ENCODE peak calls at places on chromosomes 16 and 17, in four cellular contexts. E is A549, J is small intestine, F is left lung. W is an unnamed sample.

GRCh38 chr16:55671974-55672280 is 16.1 kb downstream of the SLC6A2 start:
- DNase-seq in J (no peak), E (no peak), F (no peak), W (no peak)

GRCh38 chr17:69593716-69594115 is 179.2 kb downstream of the MAP2K6 start:
- DNase-seq in E (no peak), J (no peak), F (no peak), W (no peak)

GRCh38 chr17:7060165-7060890 is 16.4 kb upstream of the SLC16A11 start:
- DNase-seq in E (peak; percentile 98), J (no peak), F (no peak), W (no peak)

GRCh38 chr17:640436-640835 is 74.2 kb downstream of the VPS53 start:
- DNase-seq in J (no peak), F (no peak), E (no peak), W (no peak)

GRCh38 chr17:71057448-71057847 is 888.1 kb downstream of the KCNJ2 start:
- DNase-seq in F (no peak), E (no peak), J (no peak), W (no peak)

GRCh38 chr17:9473716-9474115 is 101.9 kb downstream of the STX8 start:
- DNase-seq in E (no peak), F (no peak), J (no peak), W (no peak)

GRCh38 chr16:77585852-77586251 is 136.5 kb upstream of the NUDT7 start:
- DNase-seq in F (no peak), E (peak; percentile 46), J (no peak), W (no peak)

GRCh38 chr17:78857266-78857665 is 16.7 kb upstream of the USP36 start:
- DNase-seq in F (no peak), E (no peak), J (no peak), W (no peak)

GRCh38 chr16:89164436-89164835 is 7.1 kb upstream of the CDH15 start:
- DNase-seq in E (no peak), F (no peak), J (no peak), W (no peak)

GRCh38 chr16:48608452-48608851 is 1.5 kb downstream of the N4BP1 start:
- DNase-seq in F (no peak), E (no peak), J (peak; percentile 51), W (peak; percentile 14)

GRCh38 chr16:81652798-81653505 is 126.1 kb upstream of the PLCG2 start:
- DNase-seq in F (no peak), E (no peak), J (no peak), W (no peak)

GRCh38 chr17:74778960-74779359 is 2.8 kb upstream of the NAT9 start:
- DNase-seq in F (no peak), J (no peak), E (no peak), W (no peak)

GRCh38 chr17:74777884-74778490 is 1.8 kb upstream of the NAT9 start:
- DNase-seq in J (no peak), F (no peak), E (no peak), W (no peak)

GRCh38 chr17:74780443-74781238 is 4.5 kb upstream of the NAT9 start:
- DNase-seq in J (peak; percentile 57), E (peak; percentile 88), F (no peak), W (no peak)

GRCh38 chr17:74782571-74782970 is 6.4 kb upstream of the NAT9 start:
- DNase-seq in J (no peak), F (no peak), E (no peak), W (no peak)

DNA sequence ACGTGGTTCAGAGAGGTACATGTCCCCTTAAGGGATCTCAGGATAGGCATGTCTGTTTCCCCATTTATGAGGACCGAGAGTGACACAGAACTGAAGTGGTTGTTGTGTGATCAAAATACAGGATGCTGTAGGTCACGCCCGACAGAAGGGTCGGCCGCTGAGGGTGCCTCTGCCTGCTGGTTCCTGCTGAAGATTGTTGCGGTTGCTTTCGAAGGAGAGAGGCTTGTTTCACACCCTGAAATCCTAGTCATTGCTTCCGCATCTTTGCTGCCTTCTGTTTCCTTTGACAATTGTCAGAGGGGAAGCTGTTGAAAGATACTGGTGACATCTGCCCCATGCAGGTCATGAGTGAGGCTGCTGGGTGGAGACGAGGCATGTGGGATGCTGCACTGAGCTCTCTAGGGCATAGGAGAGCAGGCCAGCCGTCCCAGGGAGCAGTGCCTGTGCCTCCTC is 3.8 kb upstream of the NAT9 start:
- DNase-seq in J (peak; percentile 25), F (peak; percentile 81), E (no peak), W (peak; percentile 41)
- H3K27ac ChIP-seq in J (peak overlapping the region; percentile 3), F (peak overlapping the region; percentile 74), E (no peak overlapping the region), W (peak overlapping the region; percentile 66)

DNA sequence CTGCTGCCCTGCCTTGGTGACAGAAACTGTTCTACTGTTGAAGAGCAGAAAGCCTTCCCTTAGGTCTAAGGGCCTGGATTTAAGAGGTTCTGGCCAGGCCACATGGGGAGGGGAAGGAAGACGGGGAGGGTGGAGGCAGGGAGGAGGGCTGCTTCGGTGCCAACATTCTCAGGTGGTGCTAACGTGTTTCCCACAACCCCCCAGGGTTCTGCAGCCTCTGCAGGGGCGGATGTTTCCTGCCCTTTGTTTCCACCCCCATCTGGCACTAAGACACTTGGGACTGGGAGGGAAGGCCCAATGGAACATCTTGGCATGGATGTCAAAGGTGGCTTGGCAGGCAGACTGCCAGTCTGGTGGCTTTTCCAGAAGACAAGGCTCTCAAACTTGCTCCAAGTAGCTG is 12.7 kb downstream of the HIC1 start:
- DNase-seq in E (no peak), J (no peak), F (no peak), W (no peak)
- H3K27ac ChIP-seq in E (no peak overlapping the region), J (peak overlapping the region; percentile 17), F (peak overlapping the region; percentile 45), W (no peak overlapping the region)

DNA sequence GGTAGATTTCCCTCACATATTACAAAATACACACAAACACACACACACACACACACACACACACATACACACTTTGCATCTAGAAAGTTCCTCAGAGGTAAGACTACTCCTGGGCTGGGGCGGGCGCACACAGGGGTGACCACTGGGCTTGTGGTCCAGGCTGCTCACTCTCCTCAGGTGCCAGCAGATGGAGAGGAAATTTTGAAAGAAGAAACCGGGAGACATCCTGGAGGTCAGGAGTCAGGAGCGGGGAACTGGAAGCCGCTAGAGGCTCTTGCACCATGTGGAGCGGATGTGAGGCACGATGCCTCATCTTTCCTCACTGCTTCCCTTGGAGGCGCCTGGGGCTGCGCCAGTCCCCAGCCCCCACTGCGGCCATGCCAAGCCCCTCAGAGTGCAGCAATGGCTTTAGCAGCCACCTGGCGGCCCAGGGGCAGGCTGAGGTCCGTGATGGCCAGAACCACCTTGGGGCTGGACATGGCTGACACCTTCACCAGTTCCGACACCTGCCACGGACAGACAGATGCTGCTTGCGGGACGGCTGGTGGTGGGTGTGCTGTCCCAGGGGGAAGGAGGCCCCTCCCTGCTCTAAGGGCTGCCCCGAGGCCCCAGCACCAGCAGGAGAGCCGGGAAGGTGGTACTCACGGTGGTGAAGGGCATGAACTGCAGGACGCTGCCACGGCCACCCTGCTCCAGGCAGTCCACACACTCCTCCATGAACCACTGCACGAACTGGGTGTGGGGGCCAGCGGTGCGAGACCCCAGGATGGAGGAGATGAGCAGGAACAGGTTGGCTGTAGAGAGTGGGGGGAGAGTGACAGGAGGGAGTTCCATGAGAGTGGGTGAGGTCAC is 4.1 kb downstream of the CSF3 start:
- DNase-seq in E (no peak), J (no peak), F (no peak), W (no peak)
- H3K27ac ChIP-seq in E (peak overlapping the region; percentile 84), J (no peak overlapping the region), F (peak overlapping the region; percentile 48), W (no peak overlapping the region)

GRCh38 chr17:73293031-73293430 is 18.8 kb downstream of the CDC42EP4 start:
- DNase-seq in E (no peak), F (no peak), J (no peak), W (no peak)

GRCh38 chr17:73292031-73292531 is 19.7 kb downstream of the CDC42EP4 start:
- DNase-seq in F (no peak), E (no peak), J (no peak), W (no peak)

GRCh38 chr17:73290399-73291259 is 21.2 kb downstream of the CDC42EP4 start:
- DNase-seq in J (no peak), F (no peak), E (no peak), W (no peak)

GRCh38 chr17:73291260-73291801 is 20.5 kb downstream of the CDC42EP4 start:
- DNase-seq in E (peak; percentile 59), J (peak; percentile 71), F (peak; percentile 87), W (no peak)

GRCh38 chr17:73293480-73293911 is 18.3 kb downstream of the CDC42EP4 start:
- DNase-seq in J (no peak), F (peak; percentile 81), E (no peak), W (no peak)
- H3K27ac ChIP-seq in J (peak overlapping the region; percentile 62), F (peak overlapping the region; percentile 82), E (peak overlapping the region; percentile 82), W (no peak overlapping the region)

GRCh38 chr16:67088551-67088950 is 21.2 kb upstream of the PHAF1 start:
- DNase-seq in F (no peak), J (no peak), E (no peak), W (no peak)
- H3K27ac ChIP-seq in F (no peak overlapping the region), J (no peak overlapping the region), E (no peak overlapping the region), W (no peak overlapping the region)

DNA sequence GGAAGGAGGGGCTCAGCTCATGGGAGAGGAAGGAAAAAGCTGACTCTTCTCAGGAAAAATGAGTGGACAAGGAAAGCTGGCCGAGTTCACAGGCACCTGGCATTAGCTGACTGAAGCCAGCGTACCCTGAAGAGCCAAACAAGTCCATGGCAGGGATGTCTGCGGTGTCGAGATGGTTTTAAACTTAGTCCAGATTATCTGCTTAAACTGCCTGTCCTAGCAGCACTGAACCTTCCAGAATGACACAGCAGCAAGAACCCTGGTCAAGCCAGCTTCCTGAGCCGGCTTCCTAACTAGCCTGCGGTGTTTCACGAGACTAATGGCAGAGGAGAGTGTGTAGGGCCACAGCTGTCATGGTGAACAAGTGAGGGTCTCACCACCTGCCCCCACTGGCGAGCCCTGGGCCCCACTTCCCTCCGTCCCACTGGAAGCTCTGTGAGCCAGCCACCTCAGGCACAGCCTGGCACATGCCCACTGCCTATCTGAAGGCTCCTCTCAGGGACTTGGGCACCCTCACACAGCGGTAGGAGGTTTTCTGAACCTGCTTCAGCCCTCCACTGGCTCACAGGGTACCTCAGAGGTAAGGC is 28.8 kb upstream of the MTSS2 start:
- DNase-seq in E (no peak), F (no peak), J (no peak), W (no peak)
- H3K27ac ChIP-seq in E (peak overlapping the region; percentile 83), F (peak overlapping the region; percentile 23), J (no peak overlapping the region), W (no peak overlapping the region)

DNA sequence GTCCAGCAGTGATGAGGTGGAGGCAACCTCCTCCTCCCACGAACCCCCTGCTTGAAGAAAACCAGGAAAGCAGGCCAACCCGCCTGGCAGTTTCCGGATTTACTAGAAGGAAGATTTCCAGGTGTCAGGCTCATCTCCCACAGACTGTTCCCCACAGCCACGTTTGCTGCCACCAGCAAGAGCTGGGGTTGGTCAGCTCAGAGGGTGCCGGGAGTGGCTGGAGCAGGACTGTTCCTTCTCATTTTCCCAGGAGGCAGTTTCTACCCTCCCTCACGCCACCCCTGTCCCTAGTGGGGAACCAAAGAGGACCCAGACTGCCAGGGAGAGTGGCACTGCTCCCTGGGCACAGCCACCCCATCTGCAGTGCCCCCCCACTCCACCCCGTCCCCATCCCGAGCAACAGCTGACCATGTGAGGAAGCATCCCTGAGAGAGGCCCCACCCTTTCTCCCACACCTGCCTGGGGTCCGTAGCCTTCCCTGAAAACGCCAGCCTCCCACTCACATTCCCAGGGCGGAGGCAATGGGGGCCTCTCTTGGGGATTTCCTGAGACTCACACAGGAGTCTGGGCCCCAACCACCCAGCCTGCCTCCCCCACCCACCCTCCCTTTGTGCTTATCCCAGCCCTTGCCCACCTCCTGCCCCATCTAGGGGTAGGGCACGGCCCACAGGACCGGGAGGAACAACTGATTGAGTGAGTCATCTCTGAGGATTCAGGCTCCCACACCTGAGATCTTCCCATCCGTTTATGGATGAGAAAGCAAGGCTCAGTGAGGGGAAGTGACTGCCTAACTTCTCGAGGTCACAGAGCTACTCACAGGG is 5.8 kb downstream of the KRT17 start:
- DNase-seq in F (no peak), E (no peak), J (no peak), W (no peak)
- H3K27ac ChIP-seq in F (no peak overlapping the region), E (no peak overlapping the region), J (no peak overlapping the region), W (no peak overlapping the region)